ENCODE peak calls at places on chromosomes 11 and 22, in four cellular contexts. B is A549, U is GM23338, E is HCT116. M is an unnamed sample.

GRCh38 chr11:126088999-126089398 is 26.3 kb upstream of the CDON start:
- DNase-seq in B (no peak), U (no peak), E (no peak), M (no peak)

GRCh38 chr11:89249196-89249595 is 71.5 kb downstream of the TYR start:
- DNase-seq in B (no peak), U (no peak), E (no peak), M (no peak)

GRCh38 chr11:29914203-29914930 is 102.5 kb downstream of the KCNA4 start:
- DNase-seq in B (no peak), U (no peak), E (no peak), M (no peak)

GRCh38 chr11:47083913-47084312 is 92.8 kb downstream of the ARFGAP2 start:
- DNase-seq in B (no peak), U (no peak), E (no peak), M (no peak)

GRCh38 chr22:46370584-46371373 is 35.3 kb downstream of the TRMU start:
- DNase-seq in B (no peak), U (no peak), E (no peak), M (no peak)

GRCh38 chr11:61805146-61805545 is 11.7 kb downstream of the FADS1 start:
- DNase-seq in B (no peak), U (no peak), E (no peak), M (no peak)

GRCh38 chr11:111641339-111642015 is 39.2 kb downstream of the SIK2 start:
- DNase-seq in B (no peak), U (no peak), E (no peak), M (no peak)

GRCh38 chr22:44995282-44995597 is 14.6 kb downstream of the PHF21B start:
- DNase-seq in B (no peak), U (no peak), E (no peak), M (no peak)

GRCh38 chr11:72511393-72512047 is 77.2 kb upstream of the CLPB start:
- DNase-seq in B (no peak), U (no peak), E (no peak), M (no peak)

GRCh38 chr11:9821008-9821752 is 157.3 kb downstream of the SWAP70 start:
- DNase-seq in B (no peak), U (no peak), E (no peak), M (peak)

GRCh38 chr22:44369241-44369652 is 56.5 kb upstream of the SHISAL1 start:
- DNase-seq in B (no peak), U (peak), E (no peak), M (no peak)

GRCh38 chr11:123006860-123007542 is 25.4 kb upstream of the BSX start:
- DNase-seq in B (no peak), U (peak), E (no peak), M (no peak)

GRCh38 chr22:19514831-19515565 is 9.2 kb downstream of the CLDN5 start:
- DNase-seq in B (no peak), U (no peak), E (no peak), M (no peak)

GRCh38 chr11:91608662-91609061 is 616.0 kb upstream of the FAT3 start:
- DNase-seq in B (no peak), U (no peak), E (no peak), M (no peak)

GRCh38 chr22:26553056-26553752 is 36.7 kb downstream of the TPST2 start:
- DNase-seq in B (peak), U (no peak), E (no peak), M (peak)

GRCh38 chr22:41487037-41487963 is 18.4 kb downstream of the ACO2 start:
- DNase-seq in B (no peak), U (no peak), E (no peak), M (no peak)

GRCh38 chr11:117593065-117593464 is 204.0 kb downstream of the DSCAML1 start:
- DNase-seq in B (no peak), U (no peak), E (no peak), M (no peak)

GRCh38 chr11:27812341-27812740 is 112.1 kb upstream of the BDNF start:
- DNase-seq in B (no peak), U (no peak), E (no peak), M (no peak)

GRCh38 chr11:86608251-86608799 is 64.1 kb downstream of the ME3 start:
- DNase-seq in B (peak), U (peak), E (peak), M (peak)

GRCh38 chr11:69212121-69213110 is 56.7 kb downstream of the SMIM38 start:
- DNase-seq in B (no peak), U (peak), E (no peak), M (peak)

GRCh38 chr22:17931400-17931825 is 92.9 kb downstream of the MICAL3 start:
- DNase-seq in B (no peak), U (no peak), E (no peak), M (peak)

GRCh38 chr11:117045956-117046355 is 52.3 kb downstream of the SIK3 start:
- DNase-seq in B (no peak), U (no peak), E (no peak), M (no peak)

GRCh38 chr11:130420478-130421198 is 7.8 kb downstream of the ADAMTS8 start:
- DNase-seq in B (no peak), U (no peak), E (no peak), M (no peak)

GRCh38 chr11:126114486-126115252 is 52.0 kb upstream of the CDON start:
- DNase-seq in B (no peak), U (no peak), E (no peak), M (peak)

GRCh38 chr11:112706863-112707262 is 254.4 kb upstream of the NCAM1 start:
- DNase-seq in B (no peak), U (no peak), E (no peak), M (no peak)

GRCh38 chr11:20599424-20600346 is at the start of gene SLC6A5:
- DNase-seq in B (peak), U (peak), E (no peak), M (no peak)

GRCh38 chr11:79045018-79045787 is 395.6 kb downstream of the TENM4 start:
- DNase-seq in B (no peak), U (no peak), E (no peak), M (peak)

GRCh38 chr11:72036687-72037086 is 38.0 kb downstream of the IL18BP start:
- DNase-seq in B (no peak), U (no peak), E (no peak), M (no peak)

GRCh38 chr11:110897035-110897434 is 184.8 kb upstream of the ARHGAP20 start:
- DNase-seq in B (no peak), U (no peak), E (no peak), M (peak)

GRCh38 chr22:38316340-38317236 is 645 bp downstream of the CSNK1E start:
- DNase-seq in B (no peak), U (peak), E (no peak), M (peak)

GRCh38 chr11:44309483-44310197 is at the start of gene ALX4:
- DNase-seq in B (no peak), U (peak), E (no peak), M (peak)

GRCh38 chr11:108635106-108635505 is 29.8 kb upstream of the DDX10 start:
- DNase-seq in B (no peak), U (no peak), E (no peak), M (no peak)

GRCh38 chr22:49514656-49515055 is 313.0 kb downstream of the BRD1 start:
- DNase-seq in B (no peak), U (no peak), E (no peak), M (no peak)

GRCh38 chr11:77557553-77557952 is 32.2 kb upstream of the AQP11 start:
- DNase-seq in B (no peak), U (peak), E (no peak), M (peak)

GRCh38 chr11:9037046-9037780 is 33.4 kb upstream of the NRIP3 start:
- DNase-seq in B (no peak), U (no peak), E (no peak), M (no peak)

GRCh38 chr11:28343304-28344233 is 235.4 kb downstream of the METTL15 start:
- DNase-seq in B (peak), U (peak), E (peak), M (no peak)

GRCh38 chr11:134069996-134070845 is 1.3 kb downstream of the JAM3 start:
- DNase-seq in B (no peak), U (no peak), E (no peak), M (no peak)
- TF ChIP-seq REST in B (no peak), U (no peak), E (no peak), M (no peak)

DNA sequence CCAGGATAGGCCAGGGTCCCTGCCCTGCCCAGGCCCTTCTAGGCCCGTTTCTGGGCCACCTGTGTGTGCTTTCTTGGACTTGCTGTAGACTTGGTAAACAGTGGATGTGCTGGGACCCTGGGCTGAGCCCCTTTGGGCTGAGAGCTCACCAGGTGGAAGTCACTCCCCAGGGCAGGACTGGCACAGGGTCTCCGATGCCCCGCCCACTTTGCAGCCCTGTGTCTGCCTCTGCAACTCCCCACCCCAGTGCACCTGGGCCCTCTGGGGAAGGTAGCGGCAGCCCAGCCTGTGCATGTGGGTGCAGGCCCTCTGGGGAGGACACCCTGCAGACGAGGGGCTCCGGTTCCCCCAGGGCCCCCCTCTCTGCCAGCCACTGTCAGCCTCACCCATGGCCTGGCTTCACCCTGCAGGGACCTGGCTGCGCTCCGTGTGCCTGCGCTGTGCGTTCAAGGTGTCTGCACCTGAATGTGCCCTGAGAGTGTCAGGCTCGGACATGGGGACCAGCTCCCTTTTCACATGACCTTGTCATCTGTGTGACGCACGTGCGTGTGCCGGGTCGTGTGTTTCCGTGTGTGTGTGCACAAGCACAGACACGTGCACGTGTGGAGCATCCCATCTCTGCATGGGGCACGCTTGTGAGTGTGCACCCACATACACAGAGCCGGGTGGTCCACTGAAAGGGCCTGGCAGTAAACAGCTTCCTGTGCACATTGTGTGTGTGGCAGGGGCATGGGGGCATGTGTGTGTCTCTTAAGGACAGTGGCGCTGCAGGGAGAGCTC is 118.5 kb downstream of the KCNQ1OT1 start:
- DNase-seq in B (no peak), U (no peak), E (no peak), M (peak)
- H3K4me3 ChIP-seq in B (no peak), U (no peak), E (no peak), M (no peak)

DNA sequence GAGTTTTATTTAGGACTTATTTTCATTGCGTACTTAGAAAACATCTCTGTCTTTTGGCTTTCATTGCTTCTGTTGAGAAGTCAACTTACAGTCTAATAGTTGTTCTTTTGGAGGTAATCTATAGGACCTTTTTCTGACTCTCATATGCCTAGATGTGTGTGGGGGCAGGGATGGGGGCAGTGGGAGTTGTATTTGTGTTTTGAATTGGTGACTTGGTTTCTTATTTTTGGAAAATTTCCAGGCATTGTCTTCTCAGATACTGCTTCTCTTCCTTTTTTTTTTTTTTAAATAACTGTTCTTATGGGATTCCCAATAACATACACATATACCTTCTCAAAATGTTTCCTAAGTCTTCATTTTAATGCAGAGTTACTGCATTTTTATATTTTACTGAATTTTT is 58.0 kb downstream of the FAR1 start:
- DNase-seq in B (no peak), U (no peak), E (no peak), M (no peak)
- TF ChIP-seq REST in B (no peak), U (no peak), E (no peak), M (no peak)

DNA sequence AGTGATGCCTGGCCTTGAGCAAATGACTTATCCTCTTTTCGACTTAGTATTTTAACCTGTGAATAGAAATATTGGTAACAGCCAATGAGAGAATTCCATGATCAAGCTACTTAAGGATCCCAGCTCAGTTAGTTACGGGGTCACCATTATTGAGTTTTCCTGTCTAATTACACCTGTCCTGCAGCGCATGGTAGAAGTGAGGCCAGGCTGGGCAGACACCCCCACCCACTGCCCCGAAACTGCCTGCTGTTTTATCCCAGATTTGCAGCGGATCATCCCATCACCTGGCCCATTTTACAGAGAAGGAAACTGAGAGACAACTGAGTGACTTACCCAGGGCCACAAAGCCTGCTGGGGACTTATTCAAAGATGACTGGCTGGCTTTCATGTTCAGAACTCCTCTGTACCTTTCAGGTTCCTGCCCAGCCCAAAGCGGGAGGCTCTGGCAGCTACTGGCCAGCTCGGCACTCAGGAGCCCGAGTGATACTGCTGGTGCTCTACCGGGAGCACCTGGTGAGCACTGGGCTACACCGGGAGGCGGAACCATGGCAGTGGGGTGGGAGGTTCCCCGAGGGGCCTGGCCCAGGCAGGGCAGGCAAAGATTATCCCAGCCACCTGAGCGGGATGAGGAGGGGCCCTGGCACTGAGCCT is 1.4 kb downstream of the MUS81 start:
- DNase-seq in B (no peak), U (no peak), E (no peak), M (no peak)
- H3K4me3 ChIP-seq in B (peak), U (peak), E (peak), M (peak)

GRCh38 chr11:70842701-70843100 is 409.7 kb downstream of the SHANK2 start:
- DNase-seq in B (no peak), U (no peak), E (no peak), M (no peak)

GRCh38 chr11:70842256-70842655 is 410.1 kb downstream of the SHANK2 start:
- DNase-seq in B (no peak), U (no peak), E (no peak), M (no peak)

GRCh38 chr11:70844387-70844786 is 408.0 kb downstream of the SHANK2 start:
- DNase-seq in B (no peak), U (no peak), E (no peak), M (no peak)

GRCh38 chr11:70845761-70846160 is 406.6 kb downstream of the SHANK2 start:
- DNase-seq in B (no peak), U (peak), E (no peak), M (no peak)

GRCh38 chr11:70843906-70844305 is 408.5 kb downstream of the SHANK2 start:
- DNase-seq in B (no peak), U (no peak), E (no peak), M (no peak)
- TF ChIP-seq REST in B (no peak), U (no peak), E (no peak), M (no peak)

DNA sequence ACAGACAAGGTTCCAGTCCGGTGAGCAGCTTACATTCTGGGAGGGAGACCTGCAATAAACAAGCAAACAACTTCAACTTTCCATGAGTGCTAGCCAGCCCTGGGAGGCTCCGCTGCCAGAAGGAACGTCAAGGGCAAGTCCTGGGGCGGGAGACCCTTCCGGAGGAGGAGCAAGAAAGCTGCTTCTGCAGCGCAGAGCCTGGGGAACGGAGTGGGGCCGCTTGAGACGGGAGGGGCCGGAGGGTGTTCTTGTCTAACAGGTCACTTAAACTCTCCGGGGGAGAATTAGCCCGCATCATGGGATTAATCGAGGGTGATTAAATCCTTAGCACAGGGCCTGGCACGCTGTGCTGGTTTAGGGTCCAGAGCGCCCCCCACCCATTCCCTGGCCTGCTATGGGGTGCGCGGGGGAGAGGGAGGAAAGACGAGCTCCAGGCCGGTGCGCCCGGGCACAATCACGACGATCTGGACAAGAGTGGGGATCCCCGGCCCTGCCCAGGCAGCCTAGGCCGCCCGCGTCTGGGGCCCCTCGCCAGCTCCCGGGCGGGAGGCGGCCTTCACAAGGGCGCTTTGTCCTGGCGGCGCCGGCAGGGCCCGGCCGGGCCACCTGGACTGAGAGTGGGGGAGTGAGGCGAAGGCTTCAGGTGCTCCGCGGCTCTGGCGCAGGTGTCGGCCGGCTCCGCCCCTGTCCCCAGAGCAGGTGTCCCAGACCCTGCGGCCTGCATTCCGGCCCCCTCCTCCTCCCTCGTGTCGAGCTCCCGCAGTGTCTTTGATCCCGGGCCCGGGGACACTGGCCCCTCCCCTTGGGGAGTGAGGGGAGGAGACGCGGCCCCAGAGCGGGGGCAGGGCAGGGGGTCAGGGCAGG is 663 bp upstream of the LARGE2 start:
- DNase-seq in B (no peak), U (peak), E (no peak), M (peak)
- H3K4me3 ChIP-seq in B (peak), U (peak), E (peak), M (peak)

M was measured in SK-N-SH.